ENCODE peak calls at places on chromosomes 1 and 21, in nine cellular contexts. J is CD8-positive, alpha-beta T cell; V is IMR-90; I is brain microvascular endothelial cell; A is cardiac muscle cell; X is heart left ventricle; N is PC-9; R is AG04450; M is Panc1. K is an unnamed sample.

GRCh38 chr21:15703932-15704331 is 25.9 kb upstream of the USP25 start:
- DNase-seq in J (no peak), V (no peak), I (no peak), A (no peak), X (no peak), N (no peak), R (no peak), M (no peak), K (no peak)

GRCh38 chr1:150282558-150282958 is 204 bp downstream of the CIART start:
- DNase-seq in J (peak; percentile 23), V (peak; percentile 22), I (no peak), A (no peak), X (no peak), N (no peak), R (no peak), M (no peak), K (no peak)

GRCh38 chr21:43733529-43734071 is 14.7 kb downstream of the PDXK start:
- DNase-seq in J (no peak), V (peak; percentile 79), I (no peak), A (peak; percentile 64), X (no peak), N (no peak), R (no peak), M (no peak), K (no peak)

GRCh38 chr1:183807549-183808168 is 2.7 kb downstream of the RGL1 start:
- DNase-seq in J (no peak), V (peak; percentile 87), I (peak; percentile 54), A (peak; percentile 33), X (peak; percentile 38), N (no peak), R (no peak), M (no peak), K (peak; percentile 50)

GRCh38 chr1:153978274-153978909 is 918 bp upstream of the JTB start:
- DNase-seq in J (no peak), V (no peak), I (no peak), A (no peak), X (no peak), N (no peak), R (no peak), M (no peak), K (no peak)

GRCh38 chr1:189803364-189803763 is 674.3 kb downstream of the BRINP3 start:
- DNase-seq in J (no peak), V (no peak), I (no peak), A (no peak), X (no peak), N (no peak), R (no peak), M (no peak), K (no peak)

GRCh38 chr1:109625176-109625575 is 5.5 kb downstream of the AMPD2 start:
- DNase-seq in J (no peak), V (no peak), I (no peak), A (no peak), X (no peak), N (no peak), R (no peak), M (no peak), K (no peak)

GRCh38 chr21:37828515-37828914 is 87.7 kb downstream of the KCNJ6 start:
- DNase-seq in J (no peak), V (no peak), I (no peak), A (no peak), X (no peak), N (no peak), R (no peak), M (no peak), K (no peak)

GRCh38 chr1:116825735-116826438 is 71.7 kb downstream of the CD2 start:
- DNase-seq in J (no peak), V (no peak), I (no peak), A (no peak), X (no peak), N (no peak), R (no peak), M (no peak), K (no peak)

GRCh38 chr1:21593231-21593630 is 75.9 kb downstream of the RAP1GAP start:
- DNase-seq in J (peak; percentile 6), V (no peak), I (no peak), A (no peak), X (no peak), N (no peak), R (no peak), M (no peak), K (no peak)

GRCh38 chr1:82565146-82565545 is 764.4 kb downstream of the ADGRL2 start:
- DNase-seq in J (no peak), V (peak; percentile 19), I (peak; percentile 90), A (peak; percentile 68), X (no peak), N (peak; percentile 25), R (no peak), M (no peak), K (peak; percentile 56)

GRCh38 chr1:197180252-197180878 is 33.9 kb upstream of the ASPM start:
- DNase-seq in J (no peak), V (peak; percentile 92), I (peak; percentile 64), A (peak; percentile 71), X (no peak), N (no peak), R (peak; percentile 71), M (no peak), K (no peak)

GRCh38 chr1:83999316-83999819 is 436 bp upstream of the TTLL7 start:
- DNase-seq in J (peak; percentile 24), V (peak; percentile 69), I (peak; percentile 70), A (peak; percentile 81), X (peak; percentile 70), N (peak; percentile 60), R (peak; percentile 37), M (peak; percentile 65), K (no peak)

GRCh38 chr1:230262867-230263572 is 163.1 kb downstream of the PGBD5 start:
- DNase-seq in J (no peak), V (no peak), I (no peak), A (no peak), X (no peak), N (no peak), R (no peak), M (no peak), K (no peak)

GRCh38 chr1:70745199-70745598 is 302.4 kb downstream of the PTGER3 start:
- DNase-seq in J (no peak), V (no peak), I (no peak), A (no peak), X (no peak), N (no peak), R (no peak), M (no peak), K (no peak)

GRCh38 chr1:64983110-64983509 is 16.8 kb upstream of the JAK1 start:
- DNase-seq in J (no peak), V (peak; percentile 71), I (peak; percentile 96), A (peak; percentile 76), X (no peak), N (peak; percentile 81), R (no peak), M (no peak), K (peak; percentile 81)

GRCh38 chr1:208031316-208031931 is 120.5 kb upstream of the CD34 start:
- DNase-seq in J (no peak), V (no peak), I (no peak), A (no peak), X (no peak), N (no peak), R (no peak), M (no peak), K (no peak)

GRCh38 chr1:153352523-153352922 is 3.9 kb upstream of the PGLYRP4 start:
- DNase-seq in J (peak; percentile 57), V (peak; percentile 62), I (peak; percentile 58), A (peak; percentile 81), X (peak; percentile 56), N (peak; percentile 57), R (peak; percentile 30), M (no peak), K (no peak)

GRCh38 chr1:41315867-41316266 is 45.4 kb upstream of the FOXO6 start:
- DNase-seq in J (no peak), V (no peak), I (no peak), A (no peak), X (no peak), N (no peak), R (no peak), M (no peak), K (no peak)

GRCh38 chr1:55632058-55632457 is 416.9 kb upstream of the USP24 start:
- DNase-seq in J (no peak), V (peak; percentile 63), I (no peak), A (peak; percentile 47), X (no peak), N (no peak), R (no peak), M (no peak), K (no peak)

GRCh38 chr1:209749660-209750059 is 6.2 kb upstream of the TRAF3IP3 start:
- DNase-seq in J (no peak), V (no peak), I (no peak), A (no peak), X (no peak), N (no peak), R (no peak), M (no peak), K (no peak)
- H3K27ac ChIP-seq in J (no peak overlapping the region), V (no peak overlapping the region), I (no peak overlapping the region), A (no peak overlapping the region), X (no peak overlapping the region), N (no peak overlapping the region), R (no peak overlapping the region), M (no peak overlapping the region), K (no peak overlapping the region)

GRCh38 chr1:34415140-34415539 is 238.4 kb downstream of the C1orf94 start:
- DNase-seq in J (no peak), V (no peak), I (no peak), A (no peak), X (no peak), N (no peak), R (no peak), M (no peak), K (no peak)

GRCh38 chr1:34412597-34413392 is 236.1 kb downstream of the C1orf94 start:
- DNase-seq in J (no peak), V (no peak), I (no peak), A (no peak), X (no peak), N (no peak), R (no peak), M (no peak), K (no peak)

GRCh38 chr1:34419662-34420061 is 243.0 kb downstream of the C1orf94 start:
- DNase-seq in J (no peak), V (no peak), I (no peak), A (no peak), X (no peak), N (no peak), R (no peak), M (no peak), K (no peak)

GRCh38 chr1:34418166-34418565 is 241.5 kb downstream of the C1orf94 start:
- DNase-seq in J (no peak), V (no peak), I (no peak), A (no peak), X (no peak), N (no peak), R (no peak), M (no peak), K (no peak)
- H3K27ac ChIP-seq in J (no peak overlapping the region), V (no peak overlapping the region), I (no peak overlapping the region), A (no peak overlapping the region), X (no peak overlapping the region), N (no peak overlapping the region), R (no peak overlapping the region), M (no peak overlapping the region), K (no peak overlapping the region)

GRCh38 chr1:9732123-9732971 is 80.8 kb downstream of the PIK3CD start:
- DNase-seq in J (no peak), V (no peak), I (no peak), A (no peak), X (no peak), N (no peak), R (no peak), M (no peak), K (no peak)
- H3K27ac ChIP-seq in J (no peak overlapping the region), V (no peak overlapping the region), I (no peak overlapping the region), A (no peak overlapping the region), X (no peak overlapping the region), N (no peak overlapping the region), R (no peak overlapping the region), M (no peak overlapping the region), K (no peak overlapping the region)

GRCh38 chr1:239140968-239141367 is 245.4 kb upstream of the CHRM3 start:
- DNase-seq in J (no peak), V (no peak), I (no peak), A (no peak), X (no peak), N (no peak), R (no peak), M (no peak), K (no peak)
- H3K27ac ChIP-seq in J (no peak overlapping the region), V (no peak overlapping the region), I (no peak overlapping the region), A (no peak overlapping the region), X (no peak overlapping the region), N (no peak overlapping the region), R (no peak overlapping the region), M (no peak overlapping the region), K (no peak overlapping the region)

K was measured in epithelial cell of prostate.